ENCODE peak calls at places on chromosomes 1 and 21, in five cellular contexts. One of them, this sample, is unnamed.

GRCh38 chr1:4684142-4684541 is 29.7 kb downstream of the AJAP1 start:
- DNase-seq in fibroblast of pulmonary artery: no peak
- DNase-seq in CD4-positive, alpha-beta memory T cell: no peak
- DNase-seq in NT2/D1: no peak
- DNase-seq in mesenchymal stem cell: no peak
- DNase-seq in this sample: no peak

GRCh38 chr21:44795342-44795741 is 6.3 kb downstream of the UBE2G2 start:
- DNase-seq in mesenchymal stem cell: no peak
- DNase-seq in CD4-positive, alpha-beta memory T cell: no peak
- DNase-seq in NT2/D1: no peak
- DNase-seq in fibroblast of pulmonary artery: no peak
- DNase-seq in this sample: no peak

GRCh38 chr1:160618763-160619274 is 28.0 kb downstream of the SLAMF1 start:
- DNase-seq in CD4-positive, alpha-beta memory T cell: peak
- DNase-seq in NT2/D1: no peak
- DNase-seq in mesenchymal stem cell: peak
- DNase-seq in fibroblast of pulmonary artery: no peak
- DNase-seq in this sample: no peak

GRCh38 chr1:44318097-44319088 is 36.7 kb downstream of the ERI3 start:
- DNase-seq in NT2/D1: peak
- DNase-seq in mesenchymal stem cell: peak
- DNase-seq in fibroblast of pulmonary artery: peak
- DNase-seq in CD4-positive, alpha-beta memory T cell: peak
- DNase-seq in this sample: peak

GRCh38 chr1:205229399-205229861 is 1.7 kb downstream of the TMCC2 start:
- DNase-seq in fibroblast of pulmonary artery: peak
- DNase-seq in mesenchymal stem cell: peak
- DNase-seq in NT2/D1: peak
- DNase-seq in CD4-positive, alpha-beta memory T cell: peak
- DNase-seq in this sample: no peak

GRCh38 chr1:19437911-19438310 is 47.4 kb downstream of the CAPZB start:
- DNase-seq in CD4-positive, alpha-beta memory T cell: no peak
- DNase-seq in NT2/D1: no peak
- DNase-seq in fibroblast of pulmonary artery: peak
- DNase-seq in mesenchymal stem cell: peak
- DNase-seq in this sample: peak

GRCh38 chr1:150061632-150062101 is 5.9 kb upstream of the VPS45 start:
- DNase-seq in NT2/D1: no peak
- DNase-seq in CD4-positive, alpha-beta memory T cell: no peak
- DNase-seq in fibroblast of pulmonary artery: peak
- DNase-seq in mesenchymal stem cell: peak
- DNase-seq in this sample: peak

GRCh38 chr1:16090076-16090826 is 16.8 kb upstream of the FAM131C start:
- DNase-seq in CD4-positive, alpha-beta memory T cell: no peak
- DNase-seq in mesenchymal stem cell: no peak
- DNase-seq in fibroblast of pulmonary artery: no peak
- DNase-seq in NT2/D1: no peak
- DNase-seq in this sample: no peak

GRCh38 chr1:221174598-221174997 is 295.4 kb downstream of the HLX start:
- DNase-seq in mesenchymal stem cell: no peak
- DNase-seq in fibroblast of pulmonary artery: peak
- DNase-seq in CD4-positive, alpha-beta memory T cell: no peak
- DNase-seq in NT2/D1: peak
- DNase-seq in this sample: no peak

GRCh38 chr1:17802164-17802563 is 47.0 kb downstream of the ACTL8 start:
- DNase-seq in NT2/D1: no peak
- DNase-seq in fibroblast of pulmonary artery: peak
- DNase-seq in CD4-positive, alpha-beta memory T cell: no peak
- DNase-seq in mesenchymal stem cell: no peak
- DNase-seq in this sample: peak

GRCh38 chr1:223423641-223424233 is 30.5 kb downstream of the CCDC185 start:
- DNase-seq in fibroblast of pulmonary artery: no peak
- DNase-seq in mesenchymal stem cell: peak
- DNase-seq in NT2/D1: no peak
- DNase-seq in CD4-positive, alpha-beta memory T cell: no peak
- DNase-seq in this sample: no peak

GRCh38 chr1:1381294-1381693 is 6.3 kb upstream of the AURKAIP1 start:
- DNase-seq in fibroblast of pulmonary artery: no peak
- DNase-seq in NT2/D1: no peak
- DNase-seq in mesenchymal stem cell: no peak
- DNase-seq in CD4-positive, alpha-beta memory T cell: no peak
- DNase-seq in this sample: no peak

GRCh38 chr1:86516366-86516765 is 30.5 kb upstream of the CLCA4 start:
- DNase-seq in mesenchymal stem cell: no peak
- DNase-seq in fibroblast of pulmonary artery: no peak
- DNase-seq in NT2/D1: no peak
- DNase-seq in CD4-positive, alpha-beta memory T cell: no peak
- DNase-seq in this sample: no peak

GRCh38 chr21:33266784-33267135 is 593 bp downstream of the IL10RB start:
- DNase-seq in mesenchymal stem cell: no peak
- DNase-seq in fibroblast of pulmonary artery: no peak
- DNase-seq in CD4-positive, alpha-beta memory T cell: peak
- DNase-seq in NT2/D1: no peak
- DNase-seq in this sample: no peak

GRCh38 chr1:74341702-74342339 is 106.6 kb downstream of the TNNI3K start:
- DNase-seq in NT2/D1: no peak
- DNase-seq in mesenchymal stem cell: no peak
- DNase-seq in CD4-positive, alpha-beta memory T cell: no peak
- DNase-seq in fibroblast of pulmonary artery: no peak
- DNase-seq in this sample: no peak

GRCh38 chr1:158067651-158068050 is 74.2 kb downstream of the KIRREL1 start:
- DNase-seq in fibroblast of pulmonary artery: peak
- DNase-seq in mesenchymal stem cell: peak
- DNase-seq in CD4-positive, alpha-beta memory T cell: no peak
- DNase-seq in NT2/D1: no peak
- DNase-seq in this sample: peak

GRCh38 chr1:53446051-53446450 is 13.1 kb upstream of the DMRTB1 start:
- DNase-seq in CD4-positive, alpha-beta memory T cell: no peak
- DNase-seq in NT2/D1: no peak
- DNase-seq in fibroblast of pulmonary artery: no peak
- DNase-seq in mesenchymal stem cell: no peak
- DNase-seq in this sample: no peak

GRCh38 chr1:240597153-240597745 is 14.7 kb downstream of the GREM2 start:
- DNase-seq in NT2/D1: no peak
- DNase-seq in CD4-positive, alpha-beta memory T cell: no peak
- DNase-seq in fibroblast of pulmonary artery: no peak
- DNase-seq in mesenchymal stem cell: no peak
- DNase-seq in this sample: no peak

GRCh38 chr1:178501705-178502329 is 5.1 kb upstream of the CLEC20A start:
- DNase-seq in fibroblast of pulmonary artery: peak
- DNase-seq in NT2/D1: peak
- DNase-seq in CD4-positive, alpha-beta memory T cell: no peak
- DNase-seq in mesenchymal stem cell: peak
- DNase-seq in this sample: no peak

GRCh38 chr1:13583964-13584791 is 546 bp downstream of the PDPN start:
- DNase-seq in NT2/D1: no peak
- DNase-seq in CD4-positive, alpha-beta memory T cell: no peak
- DNase-seq in mesenchymal stem cell: peak
- DNase-seq in fibroblast of pulmonary artery: peak
- DNase-seq in this sample: no peak

GRCh38 chr1:107430540-107431228 is 289.8 kb downstream of the NTNG1 start:
- DNase-seq in fibroblast of pulmonary artery: peak
- DNase-seq in mesenchymal stem cell: peak
- DNase-seq in CD4-positive, alpha-beta memory T cell: no peak
- DNase-seq in NT2/D1: peak
- DNase-seq in this sample: no peak

GRCh38 chr1:214801191-214801590 is 198.2 kb downstream of the CENPF start:
- DNase-seq in mesenchymal stem cell: no peak
- DNase-seq in fibroblast of pulmonary artery: no peak
- DNase-seq in NT2/D1: no peak
- DNase-seq in CD4-positive, alpha-beta memory T cell: no peak
- DNase-seq in this sample: no peak

GRCh38 chr1:208988811-208989222 is 594.7 kb upstream of the CAMK1G start:
- DNase-seq in NT2/D1: no peak
- DNase-seq in fibroblast of pulmonary artery: peak
- DNase-seq in CD4-positive, alpha-beta memory T cell: peak
- DNase-seq in mesenchymal stem cell: peak
- DNase-seq in this sample: peak

GRCh38 chr1:183306317-183307042 is 111.7 kb downstream of the NMNAT2 start:
- DNase-seq in fibroblast of pulmonary artery: peak
- DNase-seq in mesenchymal stem cell: peak
- DNase-seq in NT2/D1: no peak
- DNase-seq in CD4-positive, alpha-beta memory T cell: no peak
- DNase-seq in this sample: no peak

GRCh38 chr1:177620636-177621190 is 349.1 kb downstream of the SEC16B start:
- DNase-seq in NT2/D1: no peak
- DNase-seq in mesenchymal stem cell: no peak
- DNase-seq in CD4-positive, alpha-beta memory T cell: no peak
- DNase-seq in fibroblast of pulmonary artery: no peak
- DNase-seq in this sample: peak

GRCh38 chr1:43930949-43931275 is 2.7 kb upstream of the ARTN start:
- DNase-seq in mesenchymal stem cell: no peak
- DNase-seq in fibroblast of pulmonary artery: no peak
- DNase-seq in NT2/D1: no peak
- DNase-seq in CD4-positive, alpha-beta memory T cell: no peak
- DNase-seq in this sample: no peak

GRCh38 chr1:110945626-110946025 is 18.1 kb downstream of the LRIF1 start:
- DNase-seq in mesenchymal stem cell: no peak
- DNase-seq in CD4-positive, alpha-beta memory T cell: no peak
- DNase-seq in NT2/D1: no peak
- DNase-seq in fibroblast of pulmonary artery: peak
- DNase-seq in this sample: no peak

GRCh38 chr1:27563407-27564263 is 40.3 kb downstream of the AHDC1 start:
- DNase-seq in NT2/D1: no peak
- DNase-seq in mesenchymal stem cell: peak
- DNase-seq in CD4-positive, alpha-beta memory T cell: no peak
- DNase-seq in fibroblast of pulmonary artery: peak
- DNase-seq in this sample: no peak

GRCh38 chr1:27562021-27562420 is 41.9 kb downstream of the AHDC1 start:
- DNase-seq in CD4-positive, alpha-beta memory T cell: no peak
- DNase-seq in NT2/D1: no peak
- DNase-seq in mesenchymal stem cell: no peak
- DNase-seq in fibroblast of pulmonary artery: no peak
- DNase-seq in this sample: no peak

GRCh38 chr1:27562483-27563406 is 41.2 kb downstream of the AHDC1 start:
- DNase-seq in mesenchymal stem cell: no peak
- DNase-seq in CD4-positive, alpha-beta memory T cell: no peak
- DNase-seq in fibroblast of pulmonary artery: no peak
- DNase-seq in NT2/D1: no peak
- DNase-seq in this sample: no peak

GRCh38 chr1:27564710-27565649 is 39.0 kb downstream of the AHDC1 start:
- DNase-seq in CD4-positive, alpha-beta memory T cell: no peak
- DNase-seq in fibroblast of pulmonary artery: no peak
- DNase-seq in mesenchymal stem cell: no peak
- DNase-seq in NT2/D1: no peak
- DNase-seq in this sample: no peak

GRCh38 chr1:27564264-27564579 is 39.7 kb downstream of the AHDC1 start:
- DNase-seq in CD4-positive, alpha-beta memory T cell: no peak
- DNase-seq in NT2/D1: no peak
- DNase-seq in fibroblast of pulmonary artery: no peak
- DNase-seq in mesenchymal stem cell: no peak
- DNase-seq in this sample: no peak
- H3K4me3 ChIP-seq in CD4-positive, alpha-beta memory T cell: no peak
- H3K4me3 ChIP-seq in NT2/D1: no peak
- H3K4me3 ChIP-seq in fibroblast of pulmonary artery: no peak
- H3K4me3 ChIP-seq in mesenchymal stem cell: peak
- H3K4me3 ChIP-seq in this sample: no peak

DNA sequence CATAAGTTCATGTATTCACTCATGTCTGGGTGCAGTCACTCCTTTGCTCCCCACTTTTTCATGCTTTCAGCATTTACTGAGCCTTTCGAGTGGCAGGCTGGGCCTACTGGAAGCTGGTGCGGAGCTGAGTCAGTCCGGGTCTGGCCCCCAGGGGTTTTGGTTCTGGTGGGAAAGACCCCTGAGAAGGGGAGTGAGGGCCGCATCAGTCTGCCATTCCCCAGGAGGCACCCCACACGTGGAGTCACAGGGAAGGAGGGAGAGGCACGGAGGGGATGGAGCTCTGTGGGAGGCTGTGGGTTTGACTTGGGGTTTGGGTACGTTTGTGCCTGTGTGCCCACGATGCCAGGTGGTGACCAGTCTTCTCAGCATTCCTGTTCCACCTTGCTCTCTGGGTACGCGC is 87.9 kb downstream of the PTPRU start:
- DNase-seq in CD4-positive, alpha-beta memory T cell: no peak
- DNase-seq in mesenchymal stem cell: no peak
- DNase-seq in fibroblast of pulmonary artery: no peak
- DNase-seq in NT2/D1: no peak
- DNase-seq in this sample: no peak
- H3K4me3 ChIP-seq in CD4-positive, alpha-beta memory T cell: no peak
- H3K4me3 ChIP-seq in mesenchymal stem cell: no peak
- H3K4me3 ChIP-seq in fibroblast of pulmonary artery: no peak
- H3K4me3 ChIP-seq in NT2/D1: no peak
- H3K4me3 ChIP-seq in this sample: no peak

GRCh38 chr1:25631750-25632495 is 15.3 kb downstream of the MAN1C1 start:
- DNase-seq in fibroblast of pulmonary artery: peak
- DNase-seq in CD4-positive, alpha-beta memory T cell: peak
- DNase-seq in mesenchymal stem cell: no peak
- DNase-seq in NT2/D1: no peak
- DNase-seq in this sample: no peak
- H3K4me3 ChIP-seq in fibroblast of pulmonary artery: no peak
- H3K4me3 ChIP-seq in CD4-positive, alpha-beta memory T cell: peak
- H3K4me3 ChIP-seq in mesenchymal stem cell: peak
- H3K4me3 ChIP-seq in NT2/D1: no peak
- H3K4me3 ChIP-seq in this sample: no peak

GRCh38 chr1:234756857-234757256 is 146.9 kb upstream of the IRF2BP2 start:
- DNase-seq in CD4-positive, alpha-beta memory T cell: no peak
- DNase-seq in NT2/D1: no peak
- DNase-seq in fibroblast of pulmonary artery: no peak
- DNase-seq in mesenchymal stem cell: no peak
- DNase-seq in this sample: no peak
- H3K4me3 ChIP-seq in CD4-positive, alpha-beta memory T cell: no peak
- H3K4me3 ChIP-seq in NT2/D1: no peak
- H3K4me3 ChIP-seq in fibroblast of pulmonary artery: no peak
- H3K4me3 ChIP-seq in mesenchymal stem cell: no peak
- H3K4me3 ChIP-seq in this sample: no peak

GRCh38 chr1:226404063-226404903 is 3.6 kb downstream of the PARP1 start:
- DNase-seq in CD4-positive, alpha-beta memory T cell: no peak
- DNase-seq in fibroblast of pulmonary artery: peak
- DNase-seq in mesenchymal stem cell: peak
- DNase-seq in NT2/D1: no peak
- DNase-seq in this sample: no peak
- H3K4me3 ChIP-seq in CD4-positive, alpha-beta memory T cell: peak
- H3K4me3 ChIP-seq in fibroblast of pulmonary artery: no peak
- H3K4me3 ChIP-seq in mesenchymal stem cell: no peak
- H3K4me3 ChIP-seq in NT2/D1: peak
- H3K4me3 ChIP-seq in this sample: no peak